ENCODE peak calls at places on chromosomes 13 and 19, in seven cellular contexts. Z, C, N, K, A, L and H are unnamed samples.

GRCh38 chr13:37492741-37493514 is 105.6 kb downstream of the POSTN start:
- DNase-seq in Z (peak), C (no peak), N (peak), K (no peak), A (no peak), L (no peak), H (no peak)

GRCh38 chr19:51971624-51972023 is 15.0 kb downstream of the ZNF350 start:
- DNase-seq in Z (no peak), C (no peak), N (no peak), K (no peak), A (no peak), L (peak), H (no peak)

GRCh38 chr19:33868821-33869412 is 72.2 kb downstream of the KCTD15 start:
- DNase-seq in Z (peak), C (peak), N (no peak), K (no peak), A (no peak), L (peak), H (peak)

GRCh38 chr19:4473708-4474503 is 1.8 kb downstream of the HDGFL2 start:
- DNase-seq in Z (peak), C (no peak), N (no peak), K (no peak), A (no peak), L (peak), H (no peak)

GRCh38 chr13:65497265-65497664 is 1732.9 kb downstream of the PCDH9 start:
- DNase-seq in Z (peak), C (no peak), N (peak), K (no peak), A (no peak), L (no peak), H (no peak)

GRCh38 chr13:107157272-107157671 is 589.3 kb upstream of the ARGLU1 start:
- DNase-seq in Z (peak), C (no peak), N (no peak), K (no peak), A (no peak), L (no peak), H (no peak)

GRCh38 chr13:102817907-102818306 is 19.0 kb downstream of the BIVM start:
- DNase-seq in Z (no peak), C (no peak), N (no peak), K (no peak), A (no peak), L (no peak), H (no peak)

GRCh38 chr13:68439821-68440220 is 1209.7 kb upstream of the PCDH9 start:
- DNase-seq in Z (peak), C (no peak), N (no peak), K (no peak), A (no peak), L (no peak), H (no peak)

GRCh38 chr19:609001-609340 is 19.3 kb downstream of the HCN2 start:
- DNase-seq in Z (no peak), C (no peak), N (no peak), K (no peak), A (no peak), L (no peak), H (peak)

GRCh38 chr19:18772620-18773587 is 18.2 kb downstream of the COMP start:
- DNase-seq in Z (no peak), C (no peak), N (no peak), K (no peak), A (peak), L (peak), H (no peak)

GRCh38 chr13:110698689-110699088 is 7.2 kb downstream of the CARS2 start:
- DNase-seq in Z (no peak), C (no peak), N (no peak), K (no peak), A (no peak), L (no peak), H (no peak)

GRCh38 chr13:111177081-111177711 is 62.1 kb downstream of the ARHGEF7 start:
- DNase-seq in Z (no peak), C (no peak), N (no peak), K (peak), A (no peak), L (no peak), H (peak)

GRCh38 chr13:27170221-27170520 is 1.4 kb downstream of the USP12 start:
- DNase-seq in Z (no peak), C (no peak), N (no peak), K (no peak), A (no peak), L (no peak), H (no peak)

GRCh38 chr19:38657633-38658222 is 10.3 kb downstream of the ACTN4 start:
- DNase-seq in Z (peak), C (no peak), N (no peak), K (peak), A (no peak), L (peak), H (no peak)

GRCh38 chr13:110254151-110254679 is 52.7 kb downstream of the COL4A1 start:
- DNase-seq in Z (peak), C (no peak), N (no peak), K (no peak), A (no peak), L (no peak), H (no peak)

GRCh38 chr19:12513531-12514061 is 29.0 kb upstream of the ZNF709 start:
- DNase-seq in Z (no peak), C (peak), N (no peak), K (no peak), A (no peak), L (peak), H (peak)

GRCh38 chr13:41352935-41353801 is 42.1 kb downstream of the NAA16 start:
- DNase-seq in Z (peak), C (no peak), N (peak), K (peak), A (no peak), L (peak), H (no peak)

GRCh38 chr13:46341112-46341711 is 45.8 kb downstream of the RUBCNL start:
- DNase-seq in Z (no peak), C (no peak), N (no peak), K (peak), A (no peak), L (no peak), H (no peak)

GRCh38 chr19:51094696-51095279 is 12.1 kb upstream of the KLK14 start:
- DNase-seq in Z (peak), C (peak), N (peak), K (peak), A (peak), L (peak), H (no peak)

GRCh38 chr13:29964181-29964845 is 113.9 kb upstream of the UBL3 start:
- DNase-seq in Z (no peak), C (peak), N (no peak), K (no peak), A (no peak), L (peak), H (no peak)

GRCh38 chr19:54162241-54162805 is 2.8 kb upstream of the LENG1 start:
- DNase-seq in Z (peak), C (peak), N (no peak), K (peak), A (no peak), L (peak), H (peak)

GRCh38 chr13:25420161-25420560 is 48.4 kb downstream of the ATP8A2 start:
- DNase-seq in Z (no peak), C (peak), N (no peak), K (no peak), A (no peak), L (peak), H (no peak)

GRCh38 chr19:16051254-16052025 is 24.9 kb upstream of the TPM4 start:
- DNase-seq in Z (no peak), C (no peak), N (no peak), K (peak), A (no peak), L (no peak), H (no peak)

GRCh38 chr19:45975296-45975695 is 1.6 kb upstream of the NOVA2 start:
- DNase-seq in Z (no peak), C (no peak), N (no peak), K (no peak), A (no peak), L (peak), H (no peak)

GRCh38 chr19:8265872-8266271 is 42.3 kb downstream of the CD320 start:
- DNase-seq in Z (no peak), C (no peak), N (no peak), K (no peak), A (no peak), L (no peak), H (no peak)

GRCh38 chr13:78881054-78881453 is 222.1 kb upstream of the OBI1 start:
- DNase-seq in Z (no peak), C (no peak), N (no peak), K (no peak), A (peak), L (no peak), H (no peak)